ENCODE peak calls at places on chromosomes 16 and 17, in five cellular contexts. M is coronary artery, E is breast epithelium, F is choroid plexus epithelial cell, H is mammary epithelial cell. A is an unnamed sample.
A peak's percentile ranks its signal among the peaks of the same experiment; 100 is the strongest.

GRCh38 chr16:1037023-1037933 is 35.3 kb upstream of the SSTR5 start:
- DNase-seq in M (no peak), E (no peak), F (peak; percentile 20), H (peak; percentile 75), A (no peak)

GRCh38 chr17:81128774-81129173 is 36.5 kb upstream of the PVALEF start:
- DNase-seq in M (no peak), E (no peak), F (no peak), H (no peak), A (no peak)

GRCh38 chr16:3143189-3143588 is 8.4 kb downstream of the ZNF213 start:
- DNase-seq in M (no peak), E (peak; percentile 75), F (no peak), H (no peak), A (no peak)

GRCh38 chr16:10266809-10267208 is 84.6 kb upstream of the GRIN2A start:
- DNase-seq in M (no peak), E (no peak), F (no peak), H (no peak), A (peak; percentile 67)

GRCh38 chr17:76969598-76970172 is 101.5 kb downstream of the MGAT5B start:
- DNase-seq in M (no peak), E (no peak), F (no peak), H (no peak), A (no peak)

GRCh38 chr16:2985457-2985856 is 5.2 kb upstream of the PKMYT1 start:
- DNase-seq in M (no peak), E (no peak), F (no peak), H (no peak), A (no peak)

GRCh38 chr17:42682400-42683384 is at the start of gene CNTNAP1:
- DNase-seq in M (no peak), E (no peak), F (peak; percentile 77), H (peak; percentile 67), A (peak; percentile 57)

GRCh38 chr16:10077861-10078260 is 104.4 kb downstream of the GRIN2A start:
- DNase-seq in M (no peak), E (no peak), F (no peak), H (peak; percentile 65), A (no peak)

GRCh38 chr16:8740775-8741355 is 56.6 kb downstream of the TMEM186 start:
- DNase-seq in M (no peak), E (no peak), F (no peak), H (no peak), A (no peak)

GRCh38 chr16:19213885-19214284 is 45.8 kb downstream of the SYT17 start:
- DNase-seq in M (no peak), E (no peak), F (no peak), H (no peak), A (peak; percentile 9)

GRCh38 chr17:8857919-8858318 is 9.6 kb downstream of the PIK3R6 start:
- DNase-seq in M (no peak), E (no peak), F (peak; percentile 78), H (peak; percentile 87), A (peak; percentile 89)

GRCh38 chr17:4950075-4950756 is 703 bp upstream of the ENO3 start:
- DNase-seq in M (peak; percentile 85), E (no peak), F (no peak), H (no peak), A (peak; percentile 62)

GRCh38 chr16:54437361-54437760 is 150.8 kb upstream of the IRX3 start:
- DNase-seq in M (no peak), E (no peak), F (no peak), H (no peak), A (no peak)

GRCh38 chr17:63439682-63440081 is 6.4 kb downstream of the CYB561 start:
- DNase-seq in M (no peak), E (no peak), F (peak; percentile 86), H (no peak), A (no peak)

GRCh38 chr16:610513-611381 is 20.0 kb upstream of the WFIKKN1 start:
- DNase-seq in M (no peak), E (no peak), F (peak; percentile 41), H (peak; percentile 83), A (peak; percentile 73)

GRCh38 chr17:2214047-2214717 is 89.4 kb downstream of the SMG6 start:
- DNase-seq in M (peak; percentile 82), E (no peak), F (peak; percentile 97), H (no peak), A (no peak)

GRCh38 chr16:54062361-54063346 is 223.9 kb downstream of the IRX3 start:
- DNase-seq in M (no peak), E (no peak), F (peak; percentile 48), H (no peak), A (no peak)

GRCh38 chr17:20200016-20200788 is 191.0 kb downstream of the SPECC1 start:
- DNase-seq in M (no peak), E (no peak), F (no peak), H (no peak), A (no peak)

GRCh38 chr17:41439375-41439774 is 1.4 kb downstream of the KRT38 start:
- DNase-seq in M (no peak), E (no peak), F (peak; percentile 74), H (no peak), A (no peak)

GRCh38 chr16:20515580-20516179 is 60.5 kb downstream of the ACSM2B start:
- DNase-seq in M (no peak), E (no peak), F (no peak), H (no peak), A (no peak)

GRCh38 chr16:81450783-81451491 is 6.3 kb downstream of the CMIP start:
- DNase-seq in M (no peak), E (no peak), F (no peak), H (no peak), A (peak; percentile 47)
- TF ChIP-seq CTCF in M (no peak), E (no peak), F (peak; percentile 22), H (no peak), A (no peak)

GRCh38 chr17:68906638-68907037 is 48.6 kb downstream of the ABCA8 start:
- DNase-seq in M (no peak), E (no peak), F (peak; percentile 68), H (peak; percentile 9), A (no peak)
- TF ChIP-seq CTCF in M (no peak), E (no peak), F (peak; percentile 70), H (peak; percentile 60), A (no peak)

GRCh38 chr16:88285514-88285822 is 97.3 kb upstream of the ZNF469 start:
- DNase-seq in M (no peak), E (no peak), F (no peak), H (no peak), A (no peak)

GRCh38 chr16:88286301-88286923 is 96.3 kb upstream of the ZNF469 start:
- DNase-seq in M (no peak), E (no peak), F (no peak), H (no peak), A (no peak)

GRCh38 chr16:88289001-88289400 is 93.8 kb upstream of the ZNF469 start:
- DNase-seq in M (no peak), E (no peak), F (no peak), H (no peak), A (no peak)

GRCh38 chr16:88288303-88288702 is 94.5 kb upstream of the ZNF469 start:
- DNase-seq in M (no peak), E (no peak), F (no peak), H (no peak), A (no peak)

DNA sequence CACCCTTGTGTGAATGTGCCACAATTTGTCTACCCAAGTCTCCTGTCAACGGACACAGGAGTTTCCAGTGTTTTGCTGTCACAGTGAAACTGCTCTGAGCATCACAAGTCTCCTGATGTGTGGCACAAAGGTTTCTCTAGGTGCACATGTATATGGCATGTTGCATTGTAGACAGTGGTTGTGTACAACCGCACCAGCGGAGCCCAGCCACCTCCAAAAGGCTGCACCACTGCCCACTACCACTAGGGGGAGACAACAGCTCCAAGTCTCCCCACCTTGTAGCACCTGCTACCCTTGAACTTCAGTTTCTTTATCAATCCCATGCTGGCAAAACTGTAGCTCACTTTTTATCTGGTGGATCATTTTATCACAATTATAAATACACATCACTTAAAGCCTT is 95.5 kb upstream of the ZNF469 start:
- DNase-seq in M (no peak), E (no peak), F (no peak), H (no peak), A (peak; percentile 77)
- TF ChIP-seq CTCF in M (no peak), E (peak; percentile 63), F (peak; percentile 63), H (peak; percentile 65), A (peak; percentile 74)

GRCh38 chr16:85057948-85058347 is 30.4 kb downstream of the KIAA0513 start:
- DNase-seq in M (no peak), E (no peak), F (no peak), H (no peak), A (no peak)

GRCh38 chr16:85058909-85059308 is 31.3 kb downstream of the KIAA0513 start:
- DNase-seq in M (no peak), E (no peak), F (no peak), H (no peak), A (no peak)

GRCh38 chr16:85055503-85056210 is 28.1 kb downstream of the KIAA0513 start:
- DNase-seq in M (no peak), E (peak; percentile 64), F (peak; percentile 76), H (peak; percentile 25), A (peak; percentile 94)

GRCh38 chr16:85056211-85056748 is 28.7 kb downstream of the KIAA0513 start:
- DNase-seq in M (no peak), E (no peak), F (peak; percentile 57), H (no peak), A (no peak)

DNA sequence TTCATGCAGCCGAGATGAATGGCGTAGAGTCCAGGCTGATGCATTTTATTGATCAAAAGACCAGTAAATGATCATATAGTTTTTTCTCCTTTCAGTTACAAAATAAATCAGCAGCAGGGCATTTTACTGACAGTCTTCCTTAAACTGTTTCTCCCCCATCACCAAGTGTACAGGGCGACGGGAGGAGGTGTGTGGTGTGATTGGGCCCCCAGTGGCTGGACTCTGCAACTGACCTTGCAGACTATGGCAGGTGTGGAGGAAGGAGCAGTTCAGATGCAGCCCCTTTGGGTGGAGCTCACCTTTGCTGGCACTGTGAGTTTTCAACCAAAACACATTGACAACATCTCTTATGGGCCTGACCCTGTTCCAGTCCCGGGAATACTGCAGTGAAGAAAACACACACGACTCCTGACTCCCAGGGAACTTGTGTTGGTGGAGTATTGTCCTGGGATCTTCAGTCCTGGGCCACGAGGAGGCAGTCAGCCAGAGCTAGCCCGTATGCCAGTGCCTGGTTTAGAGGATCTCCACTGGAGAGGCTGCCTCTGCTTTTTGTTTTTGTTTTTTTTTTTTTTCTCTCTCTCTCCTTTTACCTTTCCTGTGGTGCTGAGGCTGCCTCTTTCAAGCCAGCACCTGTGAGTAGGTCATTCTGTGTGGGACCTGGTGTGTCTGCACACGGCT is 29.8 kb downstream of the KIAA0513 start:
- DNase-seq in M (no peak), E (no peak), F (no peak), H (no peak), A (peak; percentile 38)
- TF ChIP-seq CTCF in M (no peak), E (no peak), F (peak; percentile 47), H (peak; percentile 45), A (no peak)

GRCh38 chr16:71626018-71626857 is at the start of gene MARVELD3:
- DNase-seq in M (no peak), E (peak; percentile 92), F (no peak), H (peak; percentile 71), A (peak; percentile 32)
- TF ChIP-seq CTCF in M (no peak), E (no peak), F (no peak), H (no peak), A (no peak)

GRCh38 chr17:50534222-50534978 is 1.9 kb downstream of the EPN3 start:
- DNase-seq in M (no peak), E (peak; percentile 73), F (no peak), H (peak; percentile 86), A (peak; percentile 54)
- TF ChIP-seq CTCF in M (no peak), E (peak; percentile 47), F (peak; percentile 34), H (peak; percentile 74), A (peak; percentile 18)

A was measured in activated CD8-positive, alpha-beta T cell treated with anti-CD3 and anti-CD28 coated beads for 36 hours.